ENCODE peak calls at places on chromosomes 4 and X, in nine cellular contexts. V is breast epithelium; Q is Karpas-422; H is neural progenitor cell; L is aorta; Z is CD4-positive, alpha-beta memory T cell; G is A673; N is body of pancreas; M is endothelial cell of umbilical vein. A is an unnamed sample.

GRCh38 chrX:46327229-46328081 is 217.8 kb downstream of the ZNF674 start:
- DNase-seq in L (peak; percentile 49), V (no peak), M (peak; percentile 68), Z (no peak), Q (no peak), G (peak; percentile 56), N (peak; percentile 63), H (peak; percentile 87), A (no peak)

GRCh38 chr4:17072483-17072882 is 174.0 kb upstream of the LDB2 start:
- DNase-seq in G (peak; percentile 29), L (no peak), N (no peak), Z (no peak), M (no peak), Q (no peak), V (no peak), H (no peak), A (no peak)

GRCh38 chrX:109312757-109313156 is 169.1 kb downstream of the GUCY2F start:
- DNase-seq in M (no peak), V (no peak), N (no peak), H (no peak), G (no peak), Z (no peak), Q (no peak), L (no peak), A (no peak)

GRCh38 chr4:112511294-112512118 is 4.5 kb downstream of the NEUROG2 start:
- DNase-seq in Q (no peak), Z (no peak), V (no peak), M (no peak), H (peak; percentile 68), G (no peak), L (no peak), N (no peak), A (no peak)

GRCh38 chr4:53064609-53065008 is 202.5 kb downstream of the RASL11B start:
- DNase-seq in Z (no peak), V (no peak), N (no peak), L (no peak), H (no peak), G (no peak), Q (peak; percentile 25), M (no peak), A (no peak)

GRCh38 chrX:48558270-48558669 is 16.0 kb upstream of the RBM3 start:
- DNase-seq in Z (no peak), V (no peak), M (peak; percentile 53), G (no peak), N (no peak), L (no peak), Q (no peak), H (no peak), A (no peak)

GRCh38 chrX:24662344-24662743 is 15.2 kb upstream of the PCYT1B start:
- DNase-seq in Q (no peak), L (no peak), G (no peak), Z (no peak), H (no peak), M (no peak), V (no peak), N (no peak), A (no peak)

GRCh38 chrX:5876984-5877655 is 351.5 kb downstream of the NLGN4X start:
- DNase-seq in Z (no peak), G (peak; percentile 82), V (no peak), M (no peak), Q (peak; percentile 74), N (peak; percentile 43), L (no peak), H (peak; percentile 61), A (no peak)

GRCh38 chr4:25756503-25756902 is 100.9 kb downstream of the SLC34A2 start:
- DNase-seq in L (no peak), N (no peak), M (no peak), Z (no peak), V (no peak), H (peak; percentile 5), G (no peak), Q (no peak), A (no peak)

GRCh38 chr4:153448003-153448731 is 18.0 kb upstream of the TMEM131L start:
- DNase-seq in H (no peak), G (peak; percentile 37), N (no peak), V (no peak), Z (no peak), M (no peak), L (no peak), Q (no peak), A (no peak)

GRCh38 chr4:106809083-106809482 is 227.0 kb downstream of the DKK2 start:
- DNase-seq in Q (peak; percentile 57), H (peak; percentile 49), V (no peak), G (peak; percentile 71), N (no peak), Z (no peak), M (peak; percentile 66), L (no peak), A (no peak)

GRCh38 chrX:17580529-17581155 is 156.7 kb upstream of the SCML1 start:
- DNase-seq in Z (no peak), H (no peak), Q (no peak), M (peak; percentile 39), L (no peak), N (no peak), G (peak; percentile 68), V (no peak), A (peak; percentile 27)

GRCh38 chr4:178602833-178603232 is 1160.6 kb upstream of the AGA start:
- DNase-seq in Q (no peak), H (no peak), Z (no peak), N (no peak), G (no peak), L (no peak), M (no peak), V (no peak), A (no peak)

GRCh38 chr4:67776746-67777145 is 22.6 kb upstream of the GNRHR start:
- DNase-seq in M (no peak), G (no peak), L (no peak), N (no peak), V (no peak), H (no peak), Z (no peak), Q (no peak), A (no peak)

GRCh38 chr4:128288689-128289106 is 1.1 kb upstream of the PGRMC2 start:
- DNase-seq in N (peak; percentile 21), M (peak; percentile 59), Q (peak; percentile 70), H (peak; percentile 52), V (no peak), G (peak; percentile 39), Z (peak; percentile 66), L (no peak), A (no peak)

GRCh38 chr4:31657859-31658258 is 937.7 kb downstream of the PCDH7 start:
- DNase-seq in N (no peak), Q (no peak), M (no peak), V (no peak), Z (no peak), G (no peak), L (no peak), H (no peak), A (no peak)

GRCh38 chrX:132961511-132961910 is 3.1 kb upstream of the HS6ST2 start:
- DNase-seq in N (no peak), H (no peak), L (no peak), V (no peak), G (no peak), M (no peak), Q (no peak), Z (no peak), A (no peak)

GRCh38 chr4:124306352-124306751 is 406.2 kb downstream of the ANKRD50 start:
- DNase-seq in G (no peak), H (no peak), M (no peak), Q (no peak), V (no peak), N (no peak), L (no peak), Z (no peak), A (no peak)

GRCh38 chr4:25031077-25031606 is 396 bp upstream of the LGI2 start:
- DNase-seq in H (peak; percentile 50), N (peak; percentile 41), G (no peak), L (peak; percentile 65), M (no peak), Z (no peak), V (no peak), Q (no peak), A (peak; percentile 42)

GRCh38 chr4:82577451-82577850 is 15.7 kb upstream of the TMEM150C start:
- DNase-seq in G (no peak), Z (no peak), H (no peak), N (no peak), Q (no peak), M (no peak), V (no peak), L (no peak), A (no peak)
- H3K4me1 ChIP-seq in G (no peaks in the 10 kb centered on the region), Z (no peaks in the 10 kb centered on the region), H (no peaks in the 10 kb centered on the region), N (peaks cover 6% of the 10 kb centered on the region), Q (peaks cover 6% of the 10 kb centered on the region), M (no peaks in the 10 kb centered on the region), V (no peaks in the 10 kb centered on the region), L (no peaks in the 10 kb centered on the region), A (no peaks in the 10 kb centered on the region)

DNA sequence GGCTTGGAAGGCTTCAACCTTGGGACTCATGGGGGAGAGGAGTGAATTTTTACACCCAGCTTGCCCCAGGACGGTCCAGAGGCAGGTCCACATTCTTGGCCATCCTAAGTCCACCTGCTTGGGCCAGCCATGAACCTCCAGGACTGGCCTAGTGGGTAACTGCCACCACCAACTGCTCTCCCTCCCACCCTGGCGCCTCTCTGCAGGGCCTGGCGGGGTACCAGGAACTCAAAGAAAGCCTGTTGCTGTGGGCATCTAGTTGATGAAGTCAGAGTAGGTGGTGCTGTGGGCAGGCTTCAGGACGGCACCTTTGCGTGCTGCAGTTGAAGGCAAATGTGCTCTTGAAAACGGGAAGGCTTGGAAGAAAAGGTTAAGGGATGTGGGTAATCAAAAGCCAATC is 12.0 kb downstream of the BCOR start:
- DNase-seq in M (no peak), Z (no peak), V (no peak), N (peak; percentile 73), H (no peak), Q (peak; percentile 48), L (no peak), G (no peak), A (no peak)
- H3K4me1 ChIP-seq in M (peaks cover 9% of the 10 kb centered on the region), Z (peaks cover 82% of the 10 kb centered on the region), V (no peaks in the 10 kb centered on the region), N (peaks cover 92% of the 10 kb centered on the region), H (peaks cover 87% of the 10 kb centered on the region), Q (peaks cover 80% of the 10 kb centered on the region), L (no peaks in the 10 kb centered on the region), G (peaks cover 72% of the 10 kb centered on the region), A (no peaks in the 10 kb centered on the region)

DNA sequence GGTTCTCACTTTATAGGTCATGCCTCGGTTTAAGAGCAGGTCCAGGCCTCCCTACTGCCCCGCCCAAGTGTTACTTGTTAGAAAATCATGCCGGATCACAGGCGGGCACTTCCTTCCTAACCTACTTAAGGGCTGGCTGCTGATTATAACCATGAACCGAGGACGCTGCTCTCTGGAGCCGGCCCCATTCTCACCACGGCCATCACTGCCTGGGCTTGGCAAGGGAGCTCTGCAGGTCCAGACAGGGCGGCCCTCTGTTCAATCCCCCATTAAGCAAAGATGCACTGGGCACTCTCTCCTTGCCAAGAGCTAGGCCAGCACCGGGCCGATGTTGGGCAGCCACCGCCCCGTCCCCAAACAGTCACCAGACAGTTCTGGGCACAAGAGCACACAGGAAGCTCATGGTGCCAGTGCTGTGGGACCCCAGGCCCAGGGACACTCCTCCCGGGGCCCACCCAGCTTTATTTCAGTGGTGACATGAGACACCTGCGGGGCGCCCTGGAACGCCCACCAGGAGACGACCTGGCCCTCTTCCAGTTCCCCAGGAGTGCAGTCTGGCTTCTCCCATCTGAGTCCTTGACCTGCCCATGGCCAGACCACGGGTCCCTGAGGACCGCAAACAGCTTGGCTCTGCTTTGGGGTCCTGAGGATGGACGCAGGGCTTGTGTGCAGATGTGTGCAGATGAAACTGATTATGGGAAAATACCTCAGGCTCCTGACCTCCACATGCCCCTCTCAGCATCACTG is 44.0 kb downstream of the ABLIM2 start:
- DNase-seq in G (no peak), N (peak; percentile 37), M (no peak), Z (no peak), L (peak; percentile 27), Q (no peak), H (no peak), V (no peak), A (no peak)
- H3K4me1 ChIP-seq in G (no peaks in the 10 kb centered on the region), N (peaks cover 33% of the 10 kb centered on the region), M (no peaks in the 10 kb centered on the region), Z (no peaks in the 10 kb centered on the region), L (no peaks in the 10 kb centered on the region), Q (no peaks in the 10 kb centered on the region), H (peaks cover 3% of the 10 kb centered on the region), V (no peaks in the 10 kb centered on the region), A (no peaks in the 10 kb centered on the region)

GRCh38 chr4:71230613-71231012 is 108.2 kb upstream of the SLC4A4 start:
- DNase-seq in V (no peak), G (no peak), H (no peak), Q (no peak), L (no peak), M (no peak), Z (no peak), N (no peak), A (no peak)
- H3K4me1 ChIP-seq in V (no peaks in the 10 kb centered on the region), G (peaks cover 13% of the 10 kb centered on the region), H (peaks cover 17% of the 10 kb centered on the region), Q (no peaks in the 10 kb centered on the region), L (peaks cover 3% of the 10 kb centered on the region), M (no peaks in the 10 kb centered on the region), Z (no peaks in the 10 kb centered on the region), N (peaks cover 45% of the 10 kb centered on the region), A (no peaks in the 10 kb centered on the region)

A was measured in uterus.